ENCODE peak calls at places on chromosomes 6 and 20, in seven cellular contexts. L, R, K, N, I, A and M are unnamed samples.

GRCh38 chr6:81995548-81996289 is 243.2 kb upstream of the TENT5A start:
- DNase-seq in L (no peak), R (no peak), A (no peak), N (no peak), I (no peak), K (peak), M (no peak)

GRCh38 chr6:109441069-109441816 is 719 bp downstream of the SMPD2 start:
- DNase-seq in L (peak), K (peak), I (no peak), R (peak), A (peak), N (peak), M (no peak)

GRCh38 chr6:82971877-82972460 is 93.7 kb downstream of the UBE3D start:
- DNase-seq in N (no peak), R (no peak), I (no peak), A (no peak), L (no peak), K (no peak), M (no peak)

GRCh38 chr20:42938486-42939205 is 251.1 kb downstream of the PTPRT start:
- DNase-seq in I (no peak), A (no peak), K (no peak), R (no peak), L (no peak), N (no peak), M (no peak)

GRCh38 chr20:47058236-47058635 is 163.6 kb downstream of the EYA2 start:
- DNase-seq in A (no peak), L (no peak), I (no peak), R (no peak), N (no peak), K (no peak), M (no peak)

GRCh38 chr20:6044102-6044501 is 9.8 kb downstream of the LRRN4 start:
- DNase-seq in A (no peak), L (no peak), N (no peak), R (no peak), I (no peak), K (no peak), M (no peak)

GRCh38 chr6:145808239-145808638 is 6.4 kb downstream of the FBXO30 start:
- DNase-seq in K (no peak), N (peak), I (no peak), A (no peak), R (no peak), L (no peak), M (no peak)

GRCh38 chr6:145367149-145367548 is 368.2 kb downstream of the EPM2A start:
- DNase-seq in N (no peak), I (no peak), K (no peak), L (no peak), R (no peak), A (no peak), M (no peak)

GRCh38 chr20:17648782-17649730 is 33.0 kb downstream of the RRBP1 start:
- DNase-seq in L (peak), A (peak), N (peak), R (no peak), I (no peak), K (no peak), M (no peak)

GRCh38 chr6:26016326-26017275 is 54.0 kb downstream of the TRIM38 start:
- DNase-seq in L (no peak), N (no peak), K (peak), A (no peak), I (no peak), R (no peak), M (no peak)

GRCh38 chr20:4708036-4708435 is 13.7 kb upstream of the PRND start:
- DNase-seq in N (no peak), R (no peak), K (no peak), I (no peak), A (no peak), L (no peak), M (no peak)

GRCh38 chr6:15384901-15385300 is 139.0 kb downstream of the JARID2 start:
- DNase-seq in R (no peak), N (no peak), L (no peak), A (no peak), I (no peak), K (no peak), M (no peak)

GRCh38 chr20:60583741-60584140 is 625.5 kb downstream of the CDH26 start:
- DNase-seq in I (no peak), A (no peak), R (no peak), L (no peak), N (no peak), K (peak), M (no peak)

GRCh38 chr6:7138921-7139358 is 31.2 kb downstream of the RREB1 start:
- DNase-seq in R (no peak), I (no peak), K (no peak), A (no peak), N (no peak), L (peak), M (no peak)

GRCh38 chr6:4806308-4807190 is 30.3 kb downstream of the CDYL start:
- DNase-seq in I (no peak), K (no peak), N (no peak), A (no peak), L (no peak), R (no peak), M (no peak)

GRCh38 chr6:53727748-53728147 is 62.2 kb upstream of the KLHL31 start:
- DNase-seq in A (no peak), I (no peak), K (peak), N (no peak), R (no peak), L (no peak), M (no peak)

GRCh38 chr6:166397849-166398248 is 15.1 kb upstream of the MPC1 start:
- DNase-seq in L (no peak), A (no peak), N (no peak), K (no peak), I (no peak), R (no peak), M (no peak)

GRCh38 chr6:22785036-22785435 is 215.7 kb downstream of the HDGFL1 start:
- DNase-seq in L (no peak), I (no peak), N (no peak), A (no peak), R (peak), K (peak), M (no peak)

GRCh38 chr6:91713911-91714310 is 1127.0 kb upstream of the MAP3K7 start:
- DNase-seq in L (no peak), A (no peak), N (no peak), K (peak), I (no peak), R (no peak), M (no peak)

GRCh38 chr6:161748535-161749386 is 474.9 kb upstream of the AGPAT4 start:
- DNase-seq in L (peak), R (peak), I (no peak), N (no peak), A (no peak), K (no peak), M (no peak)

GRCh38 chr6:109483744-109484075 is 691 bp upstream of the ZBTB24 start:
- DNase-seq in L (no peak), K (peak), I (no peak), A (no peak), N (no peak), R (no peak), M (no peak)

GRCh38 chr6:110671447-110671846 is 143.8 kb downstream of the CDK19 start:
- DNase-seq in N (no peak), A (no peak), K (no peak), I (no peak), R (no peak), L (no peak), M (no peak)

GRCh38 chr6:6700421-6700820 is 111.9 kb downstream of the LY86 start:
- DNase-seq in K (no peak), N (no peak), I (no peak), A (no peak), L (no peak), R (no peak), M (no peak)

GRCh38 chr20:5309971-5310370 is 6.8 kb downstream of the PROKR2 start:
- DNase-seq in R (no peak), K (no peak), A (no peak), N (no peak), L (no peak), I (no peak), M (no peak)

GRCh38 chr20:31811796-31812728 is 7.1 kb upstream of the MYLK2 start:
- DNase-seq in A (no peak), N (peak), R (no peak), L (no peak), I (no peak), K (peak), M (no peak)

GRCh38 chr20:35601021-35601973 is 14.3 kb upstream of the SPAG4 start:
- DNase-seq in A (peak), N (peak), I (no peak), L (peak), K (peak), R (peak), M (peak)
- H3K4me3 ChIP-seq in A (peak), N (peak), I (peak), L (peak), K (peak), R (peak), M (peak)

GRCh38 chr6:157196391-157196790 is 126.9 kb downstream of the TMEM242 start:
- DNase-seq in I (no peak), N (no peak), A (no peak), K (no peak), L (no peak), R (no peak), M (no peak)

GRCh38 chr6:157200611-157201010 is 122.7 kb downstream of the TMEM242 start:
- DNase-seq in K (no peak), L (peak), R (no peak), A (peak), N (peak), I (no peak), M (no peak)

GRCh38 chr6:157200117-157200516 is 123.2 kb downstream of the TMEM242 start:
- DNase-seq in A (no peak), I (no peak), K (no peak), R (no peak), N (no peak), L (no peak), M (no peak)

GRCh38 chr6:157201083-157201482 is 122.2 kb downstream of the TMEM242 start:
- DNase-seq in K (no peak), I (no peak), L (no peak), N (peak), A (no peak), R (no peak), M (no peak)

GRCh38 chr6:157198425-157199279 is 124.7 kb downstream of the TMEM242 start:
- DNase-seq in I (no peak), N (no peak), R (no peak), A (no peak), L (peak), K (no peak), M (no peak)
- H3K4me3 ChIP-seq in I (no peak), N (no peak), R (no peak), A (no peak), L (peak), K (no peak), M (no peak)

DNA sequence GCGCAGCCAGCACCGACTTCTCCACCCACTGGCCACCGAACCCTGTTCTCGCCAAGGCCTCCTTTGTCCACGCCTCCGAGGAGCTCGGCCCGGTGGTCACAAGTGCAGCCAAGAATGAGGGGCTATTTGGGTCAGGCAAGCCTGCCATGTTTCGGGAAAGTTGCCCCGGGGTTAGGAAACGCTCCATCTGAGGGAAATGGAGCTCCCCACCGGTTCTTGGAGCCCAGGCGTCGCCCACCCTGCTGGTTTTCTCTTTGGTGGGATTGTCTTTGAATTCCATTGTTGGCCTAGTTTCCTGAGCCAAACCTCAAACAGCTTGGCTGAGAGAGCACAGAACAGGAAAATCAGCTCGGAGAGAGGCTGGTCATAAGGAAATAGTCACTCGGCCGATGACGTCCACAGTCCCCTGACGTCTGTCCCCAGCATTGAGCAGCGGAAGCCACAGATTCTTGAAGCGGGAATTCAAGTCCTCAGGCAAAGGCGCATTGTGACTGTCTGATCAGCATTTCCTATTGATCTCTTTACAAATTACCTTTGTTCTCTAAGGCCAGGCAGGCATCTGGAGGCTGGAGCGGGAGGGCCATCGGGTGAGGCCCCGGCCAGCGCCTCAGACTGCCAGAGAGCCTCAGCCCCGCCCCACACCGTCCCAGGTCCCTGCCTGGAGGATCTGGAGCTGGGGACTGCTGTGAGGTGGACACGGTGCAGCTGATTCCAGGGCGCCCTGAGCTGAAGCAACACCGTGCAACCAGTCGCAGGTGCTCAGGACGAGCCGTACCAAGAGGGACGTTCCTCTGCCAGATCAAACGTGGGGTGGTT is 138.6 kb downstream of the DLL1 start:
- DNase-seq in L (peak), K (peak), N (peak), A (peak), I (no peak), R (peak), M (no peak)
- H3K4me3 ChIP-seq in L (no peak), K (no peak), N (no peak), A (peak), I (peak), R (no peak), M (no peak)

GRCh38 chr20:21704408-21705385 is 767 bp upstream of the PAX1 start:
- DNase-seq in K (no peak), I (no peak), A (peak), N (peak), L (no peak), R (no peak), M (no peak)

GRCh38 chr20:21701171-21701876 is 4.1 kb upstream of the PAX1 start:
- DNase-seq in K (no peak), A (peak), N (peak), R (no peak), L (no peak), I (no peak), M (no peak)

GRCh38 chr20:21702001-21702400 is 3.5 kb upstream of the PAX1 start:
- DNase-seq in R (no peak), I (no peak), L (no peak), A (peak), K (no peak), N (no peak), M (no peak)

GRCh38 chr20:21703740-21704407 is 1.6 kb upstream of the PAX1 start:
- DNase-seq in I (no peak), R (no peak), L (no peak), N (no peak), A (no peak), K (no peak), M (no peak)

GRCh38 chr20:21702553-21703467 is 2.7 kb upstream of the PAX1 start:
- DNase-seq in A (peak), L (peak), K (no peak), I (no peak), N (peak), R (peak), M (peak)
- H3K4me3 ChIP-seq in A (peak), L (no peak), K (no peak), I (peak), N (no peak), R (no peak), M (no peak)

DNA sequence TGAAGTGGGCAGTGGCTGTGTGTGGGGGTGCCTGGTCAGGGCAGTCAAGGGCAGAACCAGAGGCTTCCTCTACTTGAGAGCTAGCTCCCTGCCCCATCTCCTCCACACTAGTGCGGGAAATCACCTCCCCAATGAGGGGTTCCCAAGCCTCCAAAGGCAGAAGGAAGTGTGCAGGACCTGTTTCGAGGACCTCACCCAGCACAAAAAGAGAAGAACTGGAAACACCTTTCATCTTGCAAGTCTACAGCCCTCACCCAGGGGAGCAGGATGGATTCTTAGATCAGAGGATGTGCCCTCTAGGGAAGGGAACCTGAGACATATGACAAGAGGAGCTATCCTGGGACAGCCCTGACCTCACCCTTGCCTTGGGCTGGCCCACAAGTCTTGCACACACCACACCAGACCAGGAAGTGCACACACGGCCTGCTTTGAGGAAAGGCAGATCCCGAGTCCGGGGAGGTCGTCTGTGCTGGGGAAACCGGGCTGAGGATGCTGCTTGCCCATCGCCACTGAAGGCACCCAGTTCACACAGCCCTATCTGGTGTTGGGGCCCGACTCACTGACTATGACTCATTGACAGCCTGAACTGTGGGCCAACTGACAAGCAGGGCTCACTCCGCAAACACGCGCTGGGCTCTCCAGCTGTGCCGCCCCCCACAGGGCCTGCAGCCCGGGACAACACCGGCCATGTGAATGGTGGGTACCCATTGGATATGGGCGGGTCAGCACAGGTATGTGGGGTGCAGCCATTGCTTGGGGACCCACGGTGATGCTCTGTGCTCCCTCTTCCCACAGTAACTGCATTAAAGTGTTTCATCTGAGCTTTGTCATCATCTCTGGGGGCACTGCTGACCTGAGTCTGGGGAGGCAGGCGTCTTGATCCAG is 1.8 kb downstream of the SAMD10 start:
- DNase-seq in L (peak), R (no peak), N (peak), K (peak), A (peak), I (no peak), M (no peak)
- H3K4me3 ChIP-seq in L (no peak), R (no peak), N (peak), K (peak), A (peak), I (no peak), M (peak)

DNA sequence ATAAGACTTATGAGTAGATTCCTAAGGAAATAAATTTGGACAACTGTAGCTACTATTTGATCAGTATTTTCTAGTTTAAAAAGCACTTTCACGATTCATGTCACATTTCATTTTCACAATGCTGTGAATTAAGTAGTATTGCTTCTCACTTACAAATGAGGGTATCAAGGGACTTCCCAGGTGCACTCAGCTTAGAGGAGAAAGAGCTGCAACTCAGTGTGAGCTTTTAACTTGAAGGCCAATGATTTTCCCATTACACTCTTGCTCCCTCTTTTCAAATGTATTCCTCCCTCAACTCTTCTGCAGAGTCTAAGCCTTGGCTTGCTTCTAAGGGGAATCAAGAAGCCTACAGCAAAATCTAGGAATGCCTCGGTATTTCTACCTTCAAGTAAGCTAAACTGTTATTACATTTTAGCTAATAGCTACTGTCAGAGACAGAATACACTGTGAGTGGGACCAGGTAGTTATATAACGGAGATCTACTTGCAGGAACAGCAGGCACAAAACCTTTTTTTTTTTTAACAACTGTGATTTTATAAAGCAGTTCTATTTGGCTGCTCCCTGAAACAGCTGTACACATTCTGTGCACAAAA is 339.0 kb downstream of the SYNE1 start:
- DNase-seq in R (no peak), K (no peak), I (no peak), A (no peak), L (no peak), N (no peak), M (no peak)
- H3K4me3 ChIP-seq in R (no peak), K (no peak), I (no peak), A (no peak), L (no peak), N (no peak), M (peak)

DNA sequence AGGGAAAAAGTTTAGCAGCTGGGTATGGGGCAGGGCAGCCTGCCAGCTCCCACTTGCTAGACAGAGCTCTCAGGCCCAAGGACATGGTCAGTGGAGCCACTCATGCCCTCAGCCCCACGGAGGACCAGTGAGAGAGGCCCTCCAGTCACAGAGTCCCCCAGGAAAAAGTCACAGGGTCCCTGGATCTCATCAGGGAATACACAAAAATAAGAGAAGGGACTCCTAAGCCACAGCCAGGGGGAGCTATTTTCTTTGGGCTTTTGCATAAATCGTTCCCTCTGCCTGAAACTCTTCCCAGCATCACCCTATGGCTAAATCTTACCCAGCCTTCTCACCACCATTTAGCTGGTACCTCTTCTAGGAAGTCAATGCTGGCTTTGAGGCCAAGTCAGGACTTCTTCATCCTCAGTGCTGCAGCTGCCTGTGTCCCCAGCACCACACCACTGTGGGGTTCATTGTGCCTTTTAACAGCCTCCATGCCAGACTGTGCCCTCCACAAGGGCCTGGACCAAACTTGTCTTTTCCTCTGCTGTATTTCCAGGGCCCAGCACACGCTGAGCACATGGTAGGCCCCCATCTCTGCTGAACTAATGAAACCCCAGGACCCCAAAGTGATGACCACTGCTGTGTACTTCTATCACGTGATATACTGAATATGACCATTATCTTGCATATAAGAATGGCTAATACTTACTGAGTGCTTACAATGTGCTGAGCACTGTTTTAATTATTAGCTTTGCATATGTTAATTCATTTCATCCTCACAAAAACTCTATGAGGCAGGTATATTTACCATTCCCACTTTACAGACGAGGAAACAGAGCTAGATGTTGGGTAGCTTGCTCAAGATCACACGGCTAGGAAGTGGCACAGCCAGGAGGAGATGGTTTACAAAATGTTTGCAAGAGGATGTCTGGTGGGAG is 2.0 kb downstream of the ZNF335 start:
- DNase-seq in L (peak), N (peak), K (peak), I (no peak), A (peak), R (peak), M (no peak)
- H3K4me3 ChIP-seq in L (no peak), N (peak), K (peak), I (peak), A (peak), R (no peak), M (peak)